ENCODE peak calls at places on chromosome 22, in six cellular contexts. I is activated naive CD8-positive, alpha-beta T cell treated with anti-CD3 and anti-CD28 coated beads, Interleukin-2, amount 50 U/mL, for 24 hours; W is neural progenitor cell; U is GM06990; Z is posterior cingulate gyrus; X is neuronal stem cell. R is an unnamed sample.

GRCh38 chr22:32576553-32577255 is 102.1 kb downstream of the FBXO7 start:
- DNase-seq in W (peak), X (no peak), Z (no peak), I (no peak), U (no peak), R (no peak)

GRCh38 chr22:46052801-46053562 is 76.0 kb upstream of the WNT7B start:
- DNase-seq in Z (peak), U (no peak), X (no peak), I (peak), W (no peak), R (peak)

GRCh38 chr22:42562684-42563083 is 8.9 kb downstream of the SERHL2 start:
- DNase-seq in Z (no peak), I (no peak), U (no peak), W (no peak), X (no peak), R (peak)

GRCh38 chr22:44131989-44132685 is 48.6 kb upstream of the PARVG start:
- DNase-seq in X (no peak), I (no peak), Z (no peak), W (no peak), U (no peak), R (no peak)

GRCh38 chr22:45696227-45696626 is 24.6 kb downstream of the ATXN10 start:
- DNase-seq in W (no peak), I (no peak), Z (no peak), X (no peak), U (peak), R (no peak)

GRCh38 chr22:49119551-49119952 is 708.1 kb downstream of the BRD1 start:
- DNase-seq in Z (no peak), X (no peak), U (no peak), W (peak), I (no peak), R (peak)

GRCh38 chr22:36325163-36326031 is 62.4 kb downstream of the MYH9 start:
- DNase-seq in X (no peak), Z (no peak), U (no peak), I (no peak), W (no peak), R (peak)

GRCh38 chr22:42902875-42903510 is 45.9 kb upstream of the ARFGAP3 start:
- DNase-seq in I (no peak), X (no peak), Z (no peak), U (no peak), W (peak), R (peak)

GRCh38 chr22:29541845-29542244 is 11.7 kb downstream of the THOC5 start:
- DNase-seq in I (no peak), X (no peak), Z (no peak), W (no peak), U (no peak), R (no peak)

GRCh38 chr22:43882122-43882767 is 9.6 kb downstream of the PNPLA5 start:
- DNase-seq in Z (no peak), U (no peak), W (no peak), X (no peak), I (no peak), R (peak)

GRCh38 chr22:32590556-32590955 is 115.9 kb downstream of the FBXO7 start:
- DNase-seq in U (no peak), X (no peak), Z (no peak), W (no peak), I (no peak), R (no peak)

GRCh38 chr22:17171313-17172171 is 12.5 kb upstream of the HDHD5 start:
- DNase-seq in W (peak), Z (peak), U (peak), X (peak), I (peak), R (peak)

GRCh38 chr22:23743303-23743705 is 7.6 kb downstream of the ZNF70 start:
- DNase-seq in I (no peak), X (no peak), W (no peak), Z (no peak), U (no peak), R (peak)

GRCh38 chr22:48837341-48837935 is 990.2 kb downstream of the BRD1 start:
- DNase-seq in U (no peak), I (no peak), X (no peak), Z (no peak), W (no peak), R (no peak)

GRCh38 chr22:17086750-17087149 is 1.9 kb downstream of the IL17RA start:
- DNase-seq in W (no peak), Z (no peak), U (no peak), X (no peak), I (no peak), R (no peak)

GRCh38 chr22:50306753-50307749 is at the start of gene PLXNB2:
- DNase-seq in U (peak), I (peak), W (peak), X (peak), Z (peak), R (peak)

GRCh38 chr22:36286096-36286957 is 33.4 kb downstream of the APOL1 start:
- DNase-seq in U (peak), X (peak), Z (peak), I (peak), W (peak), R (peak)

GRCh38 chr22:29727248-29727551 is 7.4 kb downstream of the CABP7 start:
- DNase-seq in I (peak), Z (peak), X (no peak), W (peak), U (no peak), R (peak)

GRCh38 chr22:22229683-22230420 is 14.7 kb upstream of the VPREB1 start:
- DNase-seq in I (no peak), U (no peak), X (no peak), W (no peak), Z (no peak), R (peak)

GRCh38 chr22:25159028-25159427 is 40.6 kb upstream of the CRYBB3 start:
- DNase-seq in I (no peak), Z (no peak), X (no peak), U (no peak), W (no peak), R (no peak)

GRCh38 chr22:37037669-37038068 is 13.9 kb upstream of the KCTD17 start:
- DNase-seq in U (no peak), X (no peak), I (no peak), Z (no peak), W (no peak), R (peak)

GRCh38 chr22:29780781-29781676 is 13.9 kb downstream of the UQCR10 start:
- DNase-seq in W (no peak), X (no peak), I (no peak), Z (no peak), U (no peak), R (peak)

GRCh38 chr22:17514092-17514491 is 49.2 kb upstream of the SLC25A18 start:
- DNase-seq in U (no peak), I (no peak), Z (no peak), X (no peak), W (no peak), R (no peak)

GRCh38 chr22:36162127-36163034 is 1.8 kb upstream of the APOL3 start:
- DNase-seq in Z (no peak), U (peak), W (no peak), I (peak), X (no peak), R (no peak)

GRCh38 chr22:47166446-47167016 is 404.1 kb downstream of the TBC1D22A start:
- DNase-seq in W (no peak), Z (no peak), X (no peak), I (no peak), U (peak), R (peak)

GRCh38 chr22:48944433-48944755 is 883.3 kb downstream of the BRD1 start:
- DNase-seq in U (no peak), I (no peak), W (no peak), X (no peak), Z (no peak), R (no peak)

GRCh38 chr22:23695748-23696325 is 5.0 kb downstream of the RGL4 start:
- DNase-seq in U (no peak), Z (no peak), X (no peak), W (no peak), I (no peak), R (no peak)

GRCh38 chr22:48717883-48718817 is 1109.5 kb downstream of the BRD1 start:
- DNase-seq in U (no peak), W (no peak), Z (no peak), I (peak), X (no peak), R (peak)

GRCh38 chr22:41815716-41816115 is 15.2 kb downstream of the CCDC134 start:
- DNase-seq in U (no peak), X (no peak), I (no peak), W (no peak), Z (no peak), R (no peak)

GRCh38 chr22:19896665-19897355 is 42.1 kb upstream of the GNB1L start:
- DNase-seq in I (peak), U (no peak), W (no peak), Z (no peak), X (no peak), R (no peak)

GRCh38 chr22:33835196-33835788 is 85.0 kb downstream of the LARGE1 start:
- DNase-seq in I (no peak), U (no peak), W (peak), Z (no peak), X (no peak), R (no peak)

GRCh38 chr22:30206964-30207363 is 39.6 kb downstream of the LIF start:
- DNase-seq in U (no peak), I (no peak), Z (no peak), X (peak), W (peak), R (peak)

GRCh38 chr22:47457021-47457420 is 694.6 kb downstream of the TBC1D22A start:
- DNase-seq in U (no peak), X (no peak), I (no peak), Z (no peak), W (no peak), R (no peak)

GRCh38 chr22:39900306-39901227 is at the start of gene GRAP2:
- DNase-seq in U (peak), I (peak), X (no peak), W (no peak), Z (no peak), R (no peak)

GRCh38 chr22:30423296-30423958 is 2.1 kb upstream of the MTFP1 start:
- DNase-seq in I (peak), W (no peak), X (no peak), U (no peak), Z (no peak), R (no peak)

GRCh38 chr22:36510966-36511881 is 4.4 kb upstream of the FOXRED2 start:
- DNase-seq in W (peak), Z (no peak), I (peak), X (no peak), U (no peak), R (peak)

GRCh38 chr22:32685527-32685926 is 116.0 kb upstream of the TIMP3 start:
- DNase-seq in X (no peak), I (no peak), U (no peak), W (no peak), Z (no peak), R (no peak)